ENCODE peak calls at places on chromosome 7, in four cellular contexts. E is NCI-H1436 treated with DMSO at 0.1 percent for 48 hours; L is CD4-positive, alpha-beta memory T cell; Y is PC-9. I is an unnamed sample.

GRCh38 chr7:7772385-7772784 is 54.0 kb upstream of the RPA3 start:
- DNase-seq in E (peak; percentile 45), Y (no peak), L (no peak), I (peak; percentile 36)

GRCh38 chr7:27193335-27194001 is 6.4 kb downstream of the HOXA13 start:
- DNase-seq in Y (no peak), E (no peak), L (no peak), I (no peak)

GRCh38 chr7:130884437-130885417 is 150.7 kb upstream of the KLF14 start:
- DNase-seq in L (no peak), E (no peak), Y (peak; percentile 61), I (no peak)

GRCh38 chr7:102248456-102249395 is 37.9 kb upstream of the SH2B2 start:
- DNase-seq in L (no peak), E (no peak), Y (no peak), I (no peak)

GRCh38 chr7:64685741-64686140 is 19.8 kb downstream of the ZNF107 start:
- DNase-seq in L (no peak), Y (peak; percentile 38), E (no peak), I (no peak)

GRCh38 chr7:68503400-68503799 is 1094.9 kb upstream of the AUTS2 start:
- DNase-seq in L (no peak), Y (no peak), E (no peak), I (no peak)

GRCh38 chr7:94223375-94224084 is 171.2 kb upstream of the COL1A2 start:
- DNase-seq in L (no peak), Y (no peak), E (no peak), I (no peak)

GRCh38 chr7:46764100-46764941 is 817.6 kb downstream of the TNS3 start:
- DNase-seq in L (no peak), Y (peak; percentile 95), E (no peak), I (no peak)

GRCh38 chr7:157570531-157571200 is 233.9 kb downstream of the DNAJB6 start:
- DNase-seq in E (no peak), Y (no peak), L (no peak), I (no peak)

GRCh38 chr7:81715984-81716588 is 53.8 kb downstream of the HGF start:
- DNase-seq in E (no peak), Y (no peak), L (no peak), I (no peak)

GRCh38 chr7:116952640-116953371 is 495 bp upstream of the ST7 start:
- DNase-seq in L (no peak), E (no peak), Y (no peak), I (no peak)

GRCh38 chr7:24727165-24728120 is 29.8 kb downstream of the GSDME start:
- DNase-seq in Y (no peak), E (no peak), L (no peak), I (no peak)

GRCh38 chr7:155322530-155322929 is 24.9 kb downstream of the INSIG1 start:
- DNase-seq in Y (peak; percentile 69), E (no peak), L (no peak), I (no peak)

GRCh38 chr7:99127636-99128035 is 16.3 kb downstream of the SMURF1 start:
- DNase-seq in Y (no peak), L (no peak), E (no peak), I (no peak)

GRCh38 chr7:157887400-157887799 is 550.6 kb downstream of the DNAJB6 start:
- DNase-seq in E (no peak), Y (no peak), L (no peak), I (no peak)

GRCh38 chr7:54260868-54261475 is 281.2 kb upstream of the VSTM2A start:
- DNase-seq in Y (no peak), E (no peak), L (no peak), I (no peak)

GRCh38 chr7:101162551-101163280 is 2.7 kb downstream of the VGF start:
- DNase-seq in Y (peak; percentile 52), E (no peak), L (no peak), I (no peak)

GRCh38 chr7:140640060-140640611 is 477 bp downstream of the DENND2A start:
- DNase-seq in L (no peak), E (no peak), Y (no peak), I (no peak)

GRCh38 chr7:130838738-130839137 is 104.7 kb upstream of the KLF14 start:
- DNase-seq in Y (peak; percentile 78), E (no peak), L (no peak), I (no peak)

GRCh38 chr7:151631968-151632749 is 112.5 kb upstream of the RHEB start:
- DNase-seq in Y (peak; percentile 68), L (peak; percentile 88), E (no peak), I (peak; percentile 59)

GRCh38 chr7:131021902-131022301 is 287.9 kb upstream of the KLF14 start:
- DNase-seq in Y (no peak), L (no peak), E (no peak), I (no peak)

GRCh38 chr7:107836237-107837144 is 33.5 kb upstream of the SLC26A3 start:
- DNase-seq in L (no peak), Y (no peak), E (no peak), I (no peak)

GRCh38 chr7:81725496-81726117 is 44.2 kb downstream of the HGF start:
- DNase-seq in E (no peak), L (no peak), Y (no peak), I (no peak)

I was measured in NCI-H187 treated with DMSO at 0.1 percent for 48 hours.